ENCODE peak calls at places on chromosomes 7 and 10, in six cellular contexts. One of them, this sample, is unnamed.
A peak's percentile ranks its signal among the peaks of the same experiment; 100 is the strongest.

GRCh38 chr7:22317632-22318031 is 39.3 kb downstream of the RAPGEF5 start:
- DNase-seq in IMR-90: no peak
- DNase-seq in mesenchymal stem cell: no peak
- DNase-seq in H1: no peak
- DNase-seq in mesendoderm: no peak
- DNase-seq in neuronal stem cell: no peak
- DNase-seq in this sample: no peak

GRCh38 chr7:107874605-107875446 is 16.2 kb upstream of the DLD start:
- DNase-seq in H1: no peak
- DNase-seq in neuronal stem cell: peak; percentile 33
- DNase-seq in IMR-90: peak; percentile 67
- DNase-seq in mesendoderm: peak; percentile 59
- DNase-seq in mesenchymal stem cell: peak; percentile 70
- DNase-seq in this sample: peak; percentile 83

GRCh38 chr7:76512941-76513816 is 2.8 kb downstream of the UPK3B start:
- DNase-seq in neuronal stem cell: no peak
- DNase-seq in mesenchymal stem cell: peak; percentile 34
- DNase-seq in IMR-90: no peak
- DNase-seq in H1: no peak
- DNase-seq in mesendoderm: peak; percentile 81
- DNase-seq in this sample: no peak

GRCh38 chr10:50653142-50653541 is 29.4 kb upstream of the SGMS1 start:
- DNase-seq in mesendoderm: no peak
- DNase-seq in IMR-90: peak; percentile 47
- DNase-seq in neuronal stem cell: no peak
- DNase-seq in mesenchymal stem cell: peak; percentile 28
- DNase-seq in H1: no peak
- DNase-seq in this sample: no peak

GRCh38 chr10:113026679-113027078 is 76.6 kb downstream of the TCF7L2 start:
- DNase-seq in neuronal stem cell: no peak
- DNase-seq in mesenchymal stem cell: peak; percentile 97
- DNase-seq in IMR-90: peak; percentile 94
- DNase-seq in mesendoderm: no peak
- DNase-seq in H1: no peak
- DNase-seq in this sample: no peak

GRCh38 chr7:8261711-8262695 is at the start of gene ICA1:
- DNase-seq in mesenchymal stem cell: peak; percentile 51
- DNase-seq in mesendoderm: peak; percentile 82
- DNase-seq in neuronal stem cell: peak; percentile 66
- DNase-seq in H1: no peak
- DNase-seq in IMR-90: no peak
- DNase-seq in this sample: peak; percentile 58

GRCh38 chr7:8177109-8177933 is 84.6 kb downstream of the ICA1 start:
- DNase-seq in mesendoderm: no peak
- DNase-seq in IMR-90: no peak
- DNase-seq in mesenchymal stem cell: no peak
- DNase-seq in neuronal stem cell: no peak
- DNase-seq in H1: no peak
- DNase-seq in this sample: peak; percentile 5

GRCh38 chr10:130999376-131000202 is 311.9 kb downstream of the TCERG1L start:
- DNase-seq in IMR-90: no peak
- DNase-seq in neuronal stem cell: no peak
- DNase-seq in mesendoderm: no peak
- DNase-seq in mesenchymal stem cell: no peak
- DNase-seq in H1: no peak
- DNase-seq in this sample: no peak

GRCh38 chr7:137001041-137001440 is 132.6 kb downstream of the CHRM2 start:
- DNase-seq in H1: no peak
- DNase-seq in neuronal stem cell: no peak
- DNase-seq in IMR-90: peak; percentile 55
- DNase-seq in mesenchymal stem cell: peak; percentile 34
- DNase-seq in mesendoderm: no peak
- DNase-seq in this sample: no peak

GRCh38 chr10:8187171-8187666 is 132.7 kb downstream of the GATA3 start:
- DNase-seq in mesenchymal stem cell: peak; percentile 45
- DNase-seq in neuronal stem cell: no peak
- DNase-seq in H1: no peak
- DNase-seq in IMR-90: no peak
- DNase-seq in mesendoderm: no peak
- DNase-seq in this sample: no peak

GRCh38 chr10:3140280-3140679 is 32.3 kb downstream of the PITRM1 start:
- DNase-seq in mesendoderm: no peak
- DNase-seq in neuronal stem cell: no peak
- DNase-seq in IMR-90: no peak
- DNase-seq in H1: no peak
- DNase-seq in mesenchymal stem cell: no peak
- DNase-seq in this sample: no peak

GRCh38 chr10:19815036-19815435 is 1.2 kb upstream of the PLXDC2 start:
- DNase-seq in H1: no peak
- DNase-seq in IMR-90: no peak
- DNase-seq in neuronal stem cell: no peak
- DNase-seq in mesendoderm: no peak
- DNase-seq in mesenchymal stem cell: no peak
- DNase-seq in this sample: no peak

GRCh38 chr10:13882112-13882711 is 295.4 kb downstream of the PRPF18 start:
- DNase-seq in neuronal stem cell: peak; percentile 44
- DNase-seq in mesenchymal stem cell: peak; percentile 89
- DNase-seq in mesendoderm: peak; percentile 99
- DNase-seq in IMR-90: peak; percentile 98
- DNase-seq in H1: peak; percentile 86
- DNase-seq in this sample: peak; percentile 77

DNA sequence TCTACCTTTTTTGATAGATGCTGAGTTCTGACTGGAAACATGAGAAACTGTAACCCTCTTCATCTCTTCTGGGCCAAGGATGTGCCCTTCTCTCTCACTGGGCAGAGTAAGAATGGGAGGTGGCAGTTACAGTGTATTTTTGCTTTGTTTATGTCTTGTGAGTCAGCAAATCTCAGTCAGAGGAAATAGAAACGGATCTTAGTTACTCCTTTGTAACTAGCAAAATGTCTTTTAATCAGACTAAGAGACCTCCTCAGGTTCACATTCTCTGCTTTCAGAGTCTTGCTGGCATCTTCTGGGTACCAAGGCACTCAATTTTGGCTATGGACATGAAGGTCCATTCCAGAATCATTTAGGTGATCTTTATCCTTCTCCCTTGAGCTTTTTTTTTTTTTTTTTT is 70.9 kb downstream of the HHEX start:
- DNase-seq in mesenchymal stem cell: peak; percentile 76
- DNase-seq in IMR-90: peak; percentile 82
- DNase-seq in mesendoderm: no peak
- DNase-seq in neuronal stem cell: no peak
- DNase-seq in H1: no peak
- DNase-seq in this sample: no peak
- H3K27ac ChIP-seq in mesenchymal stem cell: no peak overlapping the region
- H3K27ac ChIP-seq in IMR-90: peak overlapping the region; percentile 77
- H3K27ac ChIP-seq in mesendoderm: no peak overlapping the region
- H3K27ac ChIP-seq in neuronal stem cell: no peak overlapping the region
- H3K27ac ChIP-seq in H1: no peak overlapping the region
- H3K27ac ChIP-seq in this sample: no peak overlapping the region

GRCh38 chr10:86756511-86757109 is at the start of gene BMPR1A:
- DNase-seq in H1: no peak
- DNase-seq in IMR-90: peak; percentile 86
- DNase-seq in mesendoderm: peak; percentile 97
- DNase-seq in neuronal stem cell: peak; percentile 57
- DNase-seq in mesenchymal stem cell: no peak
- DNase-seq in this sample: peak; percentile 74
- H3K4ac ChIP-seq in H1: peak within 1 kb of the TSS; percentile 97
- H3K4ac ChIP-seq in IMR-90: peak within 1 kb of the TSS; percentile 99
- H3K4ac ChIP-seq in mesendoderm: peak within 1 kb of the TSS; percentile 98
- H3K4ac ChIP-seq in neuronal stem cell: peak within 1 kb of the TSS; percentile 87
- H3K4ac ChIP-seq in mesenchymal stem cell: peak within 1 kb of the TSS; percentile 97
- H3K4ac ChIP-seq in this sample: peak within 1 kb of the TSS; percentile 100

GRCh38 chr10:855671-856070 is 75.8 kb downstream of the LARP4B start:
- DNase-seq in mesenchymal stem cell: no peak
- DNase-seq in neuronal stem cell: no peak
- DNase-seq in IMR-90: no peak
- DNase-seq in H1: no peak
- DNase-seq in mesendoderm: no peak
- DNase-seq in this sample: no peak
- H3K36me3 ChIP-seq in mesenchymal stem cell: peaks cover 66% of the 10 kb centered on the region
- H3K36me3 ChIP-seq in neuronal stem cell: peaks cover 11% of the 10 kb centered on the region
- H3K36me3 ChIP-seq in IMR-90: peaks cover 23% of the 10 kb centered on the region
- H3K36me3 ChIP-seq in H1: peaks cover 3% of the 10 kb centered on the region
- H3K36me3 ChIP-seq in mesendoderm: peaks cover 2% of the 10 kb centered on the region
- H3K36me3 ChIP-seq in this sample: peaks cover 12% of the 10 kb centered on the region

GRCh38 chr7:27115161-27116018 is 12.9 kb upstream of the HOXA2 start:
- DNase-seq in neuronal stem cell: no peak
- DNase-seq in mesenchymal stem cell: peak; percentile 58
- DNase-seq in H1: no peak
- DNase-seq in mesendoderm: peak; percentile 64
- DNase-seq in IMR-90: peak; percentile 92
- DNase-seq in this sample: no peak

GRCh38 chr7:27116521-27116946 is 14.0 kb downstream of the HOXA4 start:
- DNase-seq in mesenchymal stem cell: no peak
- DNase-seq in H1: no peak
- DNase-seq in neuronal stem cell: no peak
- DNase-seq in IMR-90: peak; percentile 22
- DNase-seq in mesendoderm: no peak
- DNase-seq in this sample: no peak

GRCh38 chr7:27113991-27114866 is 11.7 kb upstream of the HOXA2 start:
- DNase-seq in neuronal stem cell: no peak
- DNase-seq in IMR-90: peak; percentile 69
- DNase-seq in H1: no peak
- DNase-seq in mesendoderm: no peak
- DNase-seq in mesenchymal stem cell: peak; percentile 30
- DNase-seq in this sample: no peak

GRCh38 chr7:27116962-27117686 is 13.4 kb downstream of the HOXA4 start:
- DNase-seq in H1: no peak
- DNase-seq in mesenchymal stem cell: no peak
- DNase-seq in mesendoderm: no peak
- DNase-seq in neuronal stem cell: no peak
- DNase-seq in IMR-90: peak; percentile 28
- DNase-seq in this sample: no peak

GRCh38 chr7:27116019-27116411 is 13.5 kb upstream of the HOXA2 start:
- DNase-seq in mesendoderm: no peak
- DNase-seq in IMR-90: peak; percentile 12
- DNase-seq in neuronal stem cell: no peak
- DNase-seq in H1: no peak
- DNase-seq in mesenchymal stem cell: no peak
- DNase-seq in this sample: no peak
- H3K27ac ChIP-seq in mesendoderm: no peak overlapping the region
- H3K27ac ChIP-seq in IMR-90: peak overlapping the region; percentile 89
- H3K27ac ChIP-seq in neuronal stem cell: no peak overlapping the region
- H3K27ac ChIP-seq in H1: no peak overlapping the region
- H3K27ac ChIP-seq in mesenchymal stem cell: peak overlapping the region; percentile 99
- H3K27ac ChIP-seq in this sample: no peak overlapping the region

DNA sequence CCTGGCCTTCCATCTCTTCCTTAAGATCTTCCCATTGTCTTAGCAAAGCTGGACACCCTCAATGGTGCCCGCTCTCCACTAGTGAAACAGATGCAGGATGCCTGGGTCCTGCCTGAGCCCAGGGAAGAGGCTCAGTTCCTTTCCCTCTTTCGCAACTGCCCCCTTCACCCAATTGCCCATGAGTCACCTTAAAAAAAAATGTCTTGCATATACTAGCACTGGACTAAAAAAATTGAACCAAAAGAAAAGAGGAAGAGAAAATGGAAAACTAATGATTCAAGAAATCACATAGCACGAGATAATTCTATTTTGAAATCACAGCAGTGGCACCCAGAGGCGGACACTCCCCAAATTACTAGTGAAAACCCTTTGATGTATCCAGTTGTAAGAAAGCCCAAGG is 972.5 kb downstream of the LRMDA start:
- DNase-seq in IMR-90: peak; percentile 36
- DNase-seq in mesendoderm: no peak
- DNase-seq in neuronal stem cell: no peak
- DNase-seq in H1: no peak
- DNase-seq in mesenchymal stem cell: no peak
- DNase-seq in this sample: peak; percentile 28
- H3K4ac ChIP-seq in IMR-90: no peak overlapping the region
- H3K4ac ChIP-seq in mesendoderm: no peak overlapping the region
- H3K4ac ChIP-seq in neuronal stem cell: no peak overlapping the region
- H3K4ac ChIP-seq in H1: no peak overlapping the region
- H3K4ac ChIP-seq in mesenchymal stem cell: peak overlapping the region; percentile 58
- H3K4ac ChIP-seq in this sample: no peak overlapping the region

GRCh38 chr10:132374612-132375011 is 22.4 kb upstream of the PWWP2B start:
- DNase-seq in H1: no peak
- DNase-seq in IMR-90: no peak
- DNase-seq in neuronal stem cell: no peak
- DNase-seq in mesenchymal stem cell: no peak
- DNase-seq in mesendoderm: no peak
- DNase-seq in this sample: no peak
- H3K36me3 ChIP-seq in H1: no peaks in the 10 kb centered on the region
- H3K36me3 ChIP-seq in IMR-90: no peaks in the 10 kb centered on the region
- H3K36me3 ChIP-seq in neuronal stem cell: no peaks in the 10 kb centered on the region
- H3K36me3 ChIP-seq in mesenchymal stem cell: peaks cover 2% of the 10 kb centered on the region
- H3K36me3 ChIP-seq in mesendoderm: no peaks in the 10 kb centered on the region
- H3K36me3 ChIP-seq in this sample: no peaks in the 10 kb centered on the region

GRCh38 chr10:102120987-102121738 is 995 bp upstream of the LDB1 start:
- DNase-seq in neuronal stem cell: peak; percentile 77
- DNase-seq in mesenchymal stem cell: peak; percentile 91
- DNase-seq in IMR-90: peak; percentile 90
- DNase-seq in H1: peak; percentile 91
- DNase-seq in mesendoderm: peak; percentile 99
- DNase-seq in this sample: peak; percentile 43

GRCh38 chr10:102123223-102123622 is 3.1 kb upstream of the LDB1 start:
- DNase-seq in IMR-90: no peak
- DNase-seq in H1: no peak
- DNase-seq in mesenchymal stem cell: no peak
- DNase-seq in mesendoderm: no peak
- DNase-seq in neuronal stem cell: no peak
- DNase-seq in this sample: no peak

GRCh38 chr10:102120142-102120986 is at the start of gene LDB1:
- DNase-seq in IMR-90: peak; percentile 77
- DNase-seq in mesendoderm: peak; percentile 92
- DNase-seq in neuronal stem cell: peak; percentile 90
- DNase-seq in mesenchymal stem cell: peak; percentile 91
- DNase-seq in H1: no peak
- DNase-seq in this sample: peak; percentile 66

GRCh38 chr10:102122450-102122849 is 2.3 kb upstream of the LDB1 start:
- DNase-seq in neuronal stem cell: no peak
- DNase-seq in mesenchymal stem cell: no peak
- DNase-seq in H1: no peak
- DNase-seq in IMR-90: no peak
- DNase-seq in mesendoderm: peak; percentile 37
- DNase-seq in this sample: peak; percentile 54

DNA sequence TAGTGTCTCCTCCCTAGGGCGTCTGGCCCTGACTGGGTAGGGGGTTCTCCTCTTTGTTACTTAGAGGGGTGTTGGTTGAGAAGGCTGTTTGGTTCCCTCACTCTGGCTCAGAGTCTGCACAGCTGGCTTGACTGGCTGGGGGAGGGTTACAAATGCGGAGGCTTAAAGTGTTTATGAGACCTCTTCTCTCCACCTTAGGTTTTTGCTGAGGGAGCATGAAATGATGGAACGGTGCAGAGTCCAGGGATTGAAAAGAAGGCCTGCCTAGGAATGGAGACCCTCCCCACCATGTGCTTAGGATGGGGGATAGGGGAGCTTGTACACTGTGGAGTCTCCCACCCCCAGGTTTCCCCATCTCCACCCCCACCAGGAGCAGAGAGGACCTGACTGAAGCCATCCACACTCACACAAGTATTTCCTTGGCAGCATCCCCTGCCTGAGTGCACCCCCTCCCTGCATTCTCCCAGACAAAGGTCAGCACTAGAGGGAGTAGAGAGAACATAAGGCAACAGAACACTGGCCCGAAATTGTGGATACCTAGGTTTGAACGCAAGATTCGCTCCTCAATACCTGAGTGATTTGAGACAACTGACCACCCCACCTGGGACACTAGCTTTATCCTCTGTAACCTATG is 1.7 kb upstream of the LDB1 start:
- DNase-seq in mesendoderm: peak; percentile 92
- DNase-seq in IMR-90: peak; percentile 69
- DNase-seq in H1: no peak
- DNase-seq in mesenchymal stem cell: peak; percentile 80
- DNase-seq in neuronal stem cell: no peak
- DNase-seq in this sample: no peak
- H3K27ac ChIP-seq in mesendoderm: peak overlapping the region; percentile 99
- H3K27ac ChIP-seq in IMR-90: peak overlapping the region; percentile 91
- H3K27ac ChIP-seq in H1: peak overlapping the region; percentile 85
- H3K27ac ChIP-seq in mesenchymal stem cell: peak overlapping the region; percentile 97
- H3K27ac ChIP-seq in neuronal stem cell: peak overlapping the region; percentile 98
- H3K27ac ChIP-seq in this sample: peak overlapping the region; percentile 98